ENCODE peak calls at places on chromosomes 11 and 22, in nine cellular contexts. Z is neural crest cell; D is fibroblast of the aortic adventitia; O is foreskin fibroblast; N is endothelial cell; V is adrenal gland; F is CD4-positive, alpha-beta T cell; Q is cardiac fibroblast; B is GM12865. G is an unnamed sample.

GRCh38 chr11:117097567-117098268 is 510 bp downstream of the SIK3 start:
- DNase-seq in O (peak; percentile 47), Z (no peak), V (peak; percentile 48), N (peak; percentile 50), B (peak; percentile 13), D (no peak), Q (no peak), F (no peak), G (no peak)

GRCh38 chr11:73625690-73626318 is 20.6 kb upstream of the PLEKHB1 start:
- DNase-seq in F (peak; percentile 59), Z (peak; percentile 78), O (peak; percentile 78), V (peak; percentile 74), N (peak; percentile 78), D (peak; percentile 73), Q (peak; percentile 72), B (peak; percentile 74), G (peak; percentile 45)

GRCh38 chr11:124890701-124891389 is 6.8 kb downstream of the ROBO4 start:
- DNase-seq in V (no peak), N (peak; percentile 1), F (no peak), Q (no peak), D (no peak), B (no peak), Z (no peak), O (no peak), G (no peak)

GRCh38 chr11:89477175-89477574 is 14.0 kb downstream of the NOX4 start:
- DNase-seq in B (no peak), V (no peak), Z (no peak), D (no peak), O (no peak), F (no peak), Q (no peak), N (no peak), G (no peak)

GRCh38 chr11:11069741-11070550 is 212.1 kb upstream of the ZBED5 start:
- DNase-seq in D (no peak), N (no peak), Q (no peak), F (no peak), Z (no peak), V (no peak), O (peak; percentile 14), B (no peak), G (no peak)

GRCh38 chr22:49767355-49768062 is 60.2 kb downstream of the BRD1 start:
- DNase-seq in V (no peak), N (peak; percentile 40), B (peak; percentile 70), D (peak; percentile 63), Q (peak; percentile 73), F (no peak), Z (no peak), O (peak; percentile 69), G (peak; percentile 15)

GRCh38 chr11:134266440-134266839 is 9.7 kb upstream of the GLB1L3 start:
- DNase-seq in D (no peak), O (no peak), V (no peak), N (no peak), Q (no peak), B (no peak), F (no peak), Z (no peak), G (no peak)

GRCh38 chr11:65424200-65425104 is 1.9 kb downstream of the NEAT1 start:
- DNase-seq in D (peak; percentile 82), V (peak; percentile 75), B (peak; percentile 57), N (no peak), O (peak; percentile 63), Z (no peak), Q (peak; percentile 59), F (peak; percentile 74), G (peak; percentile 58)

DNA sequence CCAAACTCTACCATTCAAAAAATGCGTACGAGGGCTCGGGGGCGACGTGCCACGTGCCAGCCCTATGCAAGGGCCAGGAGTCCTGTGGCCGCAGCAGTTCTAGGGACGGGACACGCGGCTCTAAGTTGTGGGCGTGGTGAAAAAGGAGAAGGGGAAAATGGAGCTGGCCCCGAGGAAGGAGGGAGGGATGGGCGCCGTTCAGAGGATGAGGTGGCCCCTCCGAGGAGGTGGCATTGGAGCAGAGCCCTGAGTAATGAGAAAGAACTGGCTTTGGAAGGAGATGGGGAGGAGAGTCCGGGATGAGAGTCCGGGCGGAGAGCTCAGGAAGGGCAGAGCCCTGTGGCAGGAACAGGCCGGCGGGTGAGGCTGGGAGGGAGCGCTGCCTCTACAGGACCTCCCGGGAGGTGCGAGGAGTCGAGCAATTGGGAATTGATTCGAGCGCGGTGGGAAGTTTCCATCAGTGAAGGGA is 21.0 kb downstream of the OTUB1 start:
- DNase-seq in F (no peak), O (peak; percentile 80), B (no peak), Q (peak; percentile 25), D (peak; percentile 34), V (no peak), Z (no peak), N (no peak), G (no peak)
- TF ChIP-seq CTCF in F (no peak), O (no peak), B (no peak), Q (no peak), D (no peak), V (no peak), Z (no peak), N (no peak), G (no peak)

GRCh38 chr11:119305556-119306372 is 11.2 kb downstream of the MCAM start:
- DNase-seq in Q (no peak), F (no peak), V (no peak), Z (no peak), N (no peak), B (no peak), O (no peak), D (no peak), G (no peak)

GRCh38 chr11:119306373-119306890 is 10.5 kb downstream of the MCAM start:
- DNase-seq in N (no peak), O (peak; percentile 82), B (no peak), D (peak; percentile 19), V (no peak), Q (peak; percentile 90), Z (no peak), F (peak; percentile 20), G (no peak)

GRCh38 chr11:119309411-119309810 is 7.5 kb downstream of the MCAM start:
- DNase-seq in V (no peak), O (no peak), Q (no peak), F (no peak), B (no peak), D (no peak), N (no peak), Z (no peak), G (no peak)

GRCh38 chr11:119307974-119308373 is 9.0 kb downstream of the MCAM start:
- DNase-seq in Z (no peak), Q (no peak), V (no peak), N (no peak), B (no peak), F (no peak), O (no peak), D (no peak), G (no peak)

GRCh38 chr11:119307219-119307618 is 9.7 kb downstream of the MCAM start:
- DNase-seq in N (no peak), F (no peak), B (no peak), D (no peak), V (no peak), O (no peak), Z (no peak), Q (no peak), G (no peak)
- TF ChIP-seq CTCF in N (no peak), F (no peak), B (no peak), D (no peak), V (no peak), O (peak; percentile 17), Z (no peak), Q (no peak), G (no peak)

GRCh38 chr22:22159384-22159783 is 85.2 kb upstream of the VPREB1 start:
- DNase-seq in V (no peak), D (no peak), B (no peak), Z (no peak), N (no peak), F (no peak), Q (no peak), O (no peak), G (no peak)

GRCh38 chr22:22158965-22159364 is 85.6 kb upstream of the VPREB1 start:
- DNase-seq in F (no peak), N (no peak), V (no peak), B (no peak), D (no peak), O (no peak), Z (no peak), Q (no peak), G (no peak)

GRCh38 chr22:22158207-22158816 is 86.3 kb upstream of the VPREB1 start:
- DNase-seq in B (no peak), F (no peak), Q (no peak), Z (no peak), O (no peak), V (no peak), N (no peak), D (no peak), G (no peak)

GRCh38 chr22:22164541-22165272 is 79.9 kb upstream of the VPREB1 start:
- DNase-seq in D (no peak), N (no peak), O (no peak), Q (no peak), F (no peak), Z (no peak), B (no peak), V (no peak), G (no peak)

DNA sequence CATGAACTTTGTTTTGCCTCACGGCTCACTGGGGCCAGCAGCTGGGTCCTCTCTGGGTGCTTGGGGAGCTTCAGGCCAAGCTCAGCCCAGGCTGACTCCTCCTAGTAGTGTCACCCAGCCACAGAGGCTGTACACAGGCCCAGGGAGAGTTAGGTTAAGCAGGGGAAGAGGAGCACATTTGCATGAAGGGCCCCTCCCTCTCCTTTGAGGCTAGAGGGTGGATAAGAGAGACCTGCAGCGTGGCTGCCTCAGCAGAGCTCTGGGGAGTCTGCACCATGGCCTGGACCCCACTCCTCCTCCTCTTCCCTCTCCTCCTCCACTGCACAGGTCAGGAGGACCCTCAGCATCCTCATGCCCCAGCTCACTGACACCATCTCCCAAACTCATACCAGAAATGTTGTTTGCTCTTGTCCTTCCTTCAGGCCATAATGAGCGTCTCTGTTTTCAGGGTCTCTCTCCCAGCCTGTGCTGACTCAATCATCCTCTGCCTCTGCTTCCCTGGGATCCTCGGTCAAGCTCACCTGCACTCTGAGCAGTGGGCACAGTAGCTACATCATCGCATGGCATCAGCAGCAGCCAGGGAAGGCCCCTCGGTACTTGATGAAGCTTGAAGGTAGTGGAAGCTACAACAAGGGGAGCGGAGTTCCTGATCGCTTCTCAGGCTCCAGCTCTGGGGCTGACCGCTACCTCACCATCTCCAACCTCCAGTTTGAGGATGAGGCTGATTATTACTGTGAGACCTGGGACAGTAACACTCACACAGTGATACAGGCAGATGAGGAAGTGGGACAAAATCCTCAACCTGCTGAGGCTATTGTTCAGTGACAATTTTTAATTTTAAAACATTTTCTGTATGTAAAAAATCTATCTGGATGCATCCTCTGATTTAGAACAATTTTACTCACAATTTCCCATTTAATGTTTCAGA is 82.4 kb upstream of the VPREB1 start:
- DNase-seq in Q (no peak), F (no peak), V (no peak), D (no peak), N (no peak), Z (no peak), O (no peak), B (peak; percentile 81), G (no peak)
- TF ChIP-seq CTCF in Q (no peak), F (no peak), V (no peak), D (no peak), N (no peak), Z (no peak), O (no peak), B (no peak), G (no peak)

GRCh38 chr11:103585911-103586310 is 450.5 kb upstream of the DDI1 start:
- DNase-seq in N (no peak), F (no peak), V (no peak), Z (no peak), D (no peak), Q (no peak), O (no peak), B (no peak), G (no peak)

GRCh38 chr11:103582351-103582909 is 454.0 kb upstream of the DDI1 start:
- DNase-seq in F (no peak), B (no peak), Q (peak; percentile 31), V (no peak), Z (no peak), D (no peak), O (peak; percentile 55), N (no peak), G (no peak)

GRCh38 chr11:103584021-103584420 is 452.4 kb upstream of the DDI1 start:
- DNase-seq in Z (no peak), Q (no peak), V (no peak), D (no peak), O (no peak), N (no peak), B (no peak), F (no peak), G (no peak)

GRCh38 chr11:103585401-103585800 is 451.0 kb upstream of the DDI1 start:
- DNase-seq in D (no peak), V (no peak), N (no peak), B (no peak), F (no peak), O (no peak), Z (no peak), Q (no peak), G (no peak)

DNA sequence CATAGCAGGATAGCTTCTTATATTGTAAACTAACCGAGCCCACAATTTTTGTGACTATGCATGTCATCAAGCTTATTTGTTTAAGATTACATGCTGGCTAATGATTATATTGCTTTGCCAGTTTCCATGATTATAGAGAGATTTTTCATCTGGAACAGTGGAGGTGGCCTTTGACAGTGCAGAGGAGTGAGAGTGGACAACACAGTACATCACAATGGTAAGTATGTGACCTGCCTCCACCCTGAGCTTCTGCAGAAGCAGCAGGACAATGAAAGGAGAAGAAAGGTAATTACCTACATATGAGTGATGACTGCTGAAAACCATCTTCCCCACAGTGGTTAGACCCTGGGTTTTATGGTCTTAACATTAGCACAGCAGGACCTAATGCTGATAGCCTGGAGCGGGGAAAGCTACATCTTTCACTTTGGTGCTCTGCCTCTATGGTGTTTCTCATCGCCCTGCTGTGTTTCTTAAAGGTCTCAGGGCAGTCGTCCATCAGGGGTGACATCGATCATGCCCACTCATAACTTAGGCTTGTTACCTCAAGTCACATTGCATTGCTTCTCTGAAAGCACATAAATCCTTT is 454.7 kb upstream of the DDI1 start:
- DNase-seq in N (no peak), Q (no peak), D (peak; percentile 20), V (no peak), F (no peak), O (peak; percentile 12), Z (no peak), B (no peak), G (no peak)
- TF ChIP-seq CTCF in N (no peak), Q (no peak), D (no peak), V (no peak), F (no peak), O (no peak), Z (no peak), B (no peak), G (no peak)

G was measured in natural killer cell.